ENCODE peak calls at places on chromosomes 1 and 21, in six cellular contexts. Y, E, T, P, L and W are unnamed samples.

GRCh38 chr21:42031816-42032215 is 21.7 kb upstream of the ZBTB21 start:
- DNase-seq in Y (no peak), E (no peak), T (no peak), P (no peak), L (no peak), W (no peak)

GRCh38 chr1:54356680-54357147 is 49.5 kb downstream of the SSBP3 start:
- DNase-seq in Y (no peak), E (no peak), T (no peak), P (peak; percentile 19), L (no peak), W (no peak)

GRCh38 chr1:10699470-10699835 is 97.0 kb downstream of the CASZ1 start:
- DNase-seq in Y (no peak), E (no peak), T (no peak), P (no peak), L (no peak), W (no peak)

GRCh38 chr21:40795313-40795712 is 51.6 kb downstream of the DSCAM start:
- DNase-seq in Y (no peak), E (no peak), T (no peak), P (no peak), L (no peak), W (no peak)

GRCh38 chr1:20496241-20496661 is 10.2 kb upstream of the CAMK2N1 start:
- DNase-seq in Y (no peak), E (no peak), T (no peak), P (no peak), L (peak; percentile 72), W (no peak)

GRCh38 chr1:239091537-239091936 is 294.8 kb upstream of the CHRM3 start:
- DNase-seq in Y (no peak), E (no peak), T (no peak), P (no peak), L (no peak), W (no peak)

GRCh38 chr1:19662313-19662712 is 2.4 kb upstream of the HTR6 start:
- DNase-seq in Y (no peak), E (no peak), T (no peak), P (no peak), L (no peak), W (no peak)

GRCh38 chr1:111597433-111597832 is 22.2 kb upstream of the RAP1A start:
- DNase-seq in Y (no peak), E (no peak), T (no peak), P (no peak), L (peak; percentile 54), W (no peak)

GRCh38 chr1:175400811-175401210 is 208.2 kb upstream of the KIAA0040 start:
- DNase-seq in Y (no peak), E (no peak), T (no peak), P (no peak), L (no peak), W (no peak)

GRCh38 chr1:79603862-79604261 is 597.3 kb upstream of the ADGRL4 start:
- DNase-seq in Y (no peak), E (no peak), T (no peak), P (no peak), L (peak; percentile 48), W (no peak)

GRCh38 chr1:64505944-64506658 is 36.2 kb downstream of the CACHD1 start:
- DNase-seq in Y (no peak), E (no peak), T (no peak), P (peak; percentile 10), L (no peak), W (no peak)

GRCh38 chr1:29237906-29238600 is 1.7 kb downstream of the PTPRU start:
- DNase-seq in Y (peak; percentile 54), E (peak; percentile 64), T (peak; percentile 50), P (no peak), L (peak; percentile 66), W (peak; percentile 84)

GRCh38 chr1:168360151-168360550 is 79.5 kb downstream of the TBX19 start:
- DNase-seq in Y (no peak), E (no peak), T (no peak), P (no peak), L (peak; percentile 76), W (peak; percentile 50)

GRCh38 chr1:161427733-161428516 is 60.2 kb upstream of the CFAP126 start:
- DNase-seq in Y (no peak), E (no peak), T (no peak), P (no peak), L (peak; percentile 43), W (no peak)

GRCh38 chr1:191641420-191642215 is 516.6 kb upstream of the RGS18 start:
- DNase-seq in Y (no peak), E (no peak), T (no peak), P (no peak), L (peak; percentile 2), W (no peak)

GRCh38 chr1:2830761-2831425 is 29.4 kb upstream of the TTC34 start:
- DNase-seq in Y (no peak), E (no peak), T (no peak), P (no peak), L (no peak), W (no peak)
- H3K9me3 ChIP-seq in Y (no peaks in the 10 kb centered on the region), E (no peaks in the 10 kb centered on the region), T (no peaks in the 10 kb centered on the region), P (peaks cover 5% of the 10 kb centered on the region), L (no peaks in the 10 kb centered on the region), W (no peaks in the 10 kb centered on the region)

GRCh38 chr1:152645146-152645545 is 18.0 kb upstream of the LCE2D start:
- DNase-seq in Y (no peak), E (no peak), T (no peak), P (no peak), L (no peak), W (no peak)

DNA sequence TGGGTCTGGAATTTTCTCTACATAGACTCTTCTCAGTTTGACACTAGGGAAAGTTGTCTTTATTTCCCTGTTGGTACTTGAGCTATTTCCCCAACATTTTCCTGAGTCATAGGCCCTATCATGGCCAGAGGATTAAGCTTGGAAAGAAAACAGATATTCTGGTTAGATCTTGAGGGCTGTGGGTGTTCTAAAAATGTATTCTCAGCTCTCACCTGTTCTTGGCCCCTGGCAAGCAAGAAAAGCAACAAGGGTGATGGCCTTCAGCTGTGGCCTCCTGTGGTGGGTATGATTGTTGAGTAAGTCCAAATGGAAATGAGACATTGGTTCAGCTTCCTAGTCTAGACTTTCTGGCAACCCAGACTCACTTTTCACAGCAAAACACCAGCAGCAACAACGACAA is 17.4 kb upstream of the LCE3A start:
- DNase-seq in Y (no peak), E (no peak), T (no peak), P (no peak), L (no peak), W (no peak)
- H3K9me3 ChIP-seq in Y (no peaks in the 10 kb centered on the region), E (no peaks in the 10 kb centered on the region), T (no peaks in the 10 kb centered on the region), P (no peaks in the 10 kb centered on the region), L (no peaks in the 10 kb centered on the region), W (no peaks in the 10 kb centered on the region)

DNA sequence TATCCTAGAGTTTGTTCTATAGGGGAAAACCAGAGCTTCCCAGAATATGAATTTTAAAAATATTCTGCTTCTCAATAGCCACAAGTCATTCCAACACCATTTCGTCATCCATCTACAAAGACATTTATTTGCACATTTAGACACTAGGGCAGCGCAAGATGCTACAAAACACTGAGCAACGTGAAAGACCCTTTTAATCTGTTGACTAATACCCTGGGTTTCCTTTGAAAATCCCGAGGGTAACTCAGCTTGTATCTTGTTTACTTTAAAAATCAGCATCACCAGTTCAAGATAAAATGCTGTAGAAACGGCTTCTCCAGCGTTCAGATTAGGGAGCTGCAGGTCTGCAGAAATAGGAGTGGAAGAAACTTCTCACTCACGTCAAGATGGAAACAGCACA is 13.5 kb downstream of the PDPN start:
- DNase-seq in Y (no peak), E (no peak), T (no peak), P (no peak), L (no peak), W (no peak)
- H3K9me3 ChIP-seq in Y (no peaks in the 10 kb centered on the region), E (no peaks in the 10 kb centered on the region), T (no peaks in the 10 kb centered on the region), P (no peaks in the 10 kb centered on the region), L (no peaks in the 10 kb centered on the region), W (no peaks in the 10 kb centered on the region)

GRCh38 chr1:5371270-5371669 is 621.0 kb downstream of the NPHP4 start:
- DNase-seq in Y (no peak), E (no peak), T (no peak), P (no peak), L (no peak), W (no peak)
- H3K9me3 ChIP-seq in Y (no peaks in the 10 kb centered on the region), E (no peaks in the 10 kb centered on the region), T (no peaks in the 10 kb centered on the region), P (peaks cover 7% of the 10 kb centered on the region), L (no peaks in the 10 kb centered on the region), W (peaks cover 1% of the 10 kb centered on the region)

GRCh38 chr1:73914994-73915393 is 283.0 kb downstream of the LRRIQ3 start:
- DNase-seq in Y (no peak), E (no peak), T (no peak), P (no peak), L (no peak), W (no peak)

GRCh38 chr1:73910466-73910865 is 287.5 kb downstream of the LRRIQ3 start:
- DNase-seq in Y (no peak), E (no peak), T (no peak), P (no peak), L (no peak), W (no peak)

GRCh38 chr1:73909043-73909567 is 288.9 kb downstream of the LRRIQ3 start:
- DNase-seq in Y (no peak), E (no peak), T (no peak), P (no peak), L (no peak), W (no peak)

GRCh38 chr1:73911849-73912248 is 286.1 kb downstream of the LRRIQ3 start:
- DNase-seq in Y (no peak), E (no peak), T (no peak), P (no peak), L (no peak), W (no peak)

GRCh38 chr1:73913025-73913424 is 285.0 kb downstream of the LRRIQ3 start:
- DNase-seq in Y (no peak), E (no peak), T (no peak), P (no peak), L (no peak), W (no peak)
- H3K9me3 ChIP-seq in Y (no peaks in the 10 kb centered on the region), E (no peaks in the 10 kb centered on the region), T (no peaks in the 10 kb centered on the region), P (no peaks in the 10 kb centered on the region), L (no peaks in the 10 kb centered on the region), W (no peaks in the 10 kb centered on the region)